ENCODE peak calls at places on chromosomes 13 and 19, in seven cellular contexts. Z is left ventricle myocardium inferior; H is omental fat pad; O is CD4-positive, alpha-beta T cell; I is colonic mucosa; Q is astrocyte of the cerebellum; J is OCI-LY7. G is an unnamed sample.

GRCh38 chr13:99979453-99980200 is 2.0 kb upstream of the ZIC2 start:
- DNase-seq in Z (no peak), H (no peak), O (no peak), I (peak), Q (no peak), J (no peak), G (no peak)

GRCh38 chr19:5147074-5147970 is 178.4 kb downstream of the KDM4B start:
- DNase-seq in Z (no peak), H (no peak), O (no peak), I (no peak), Q (no peak), J (no peak), G (no peak)

GRCh38 chr19:46069841-46070341 is 29.1 kb upstream of the IGFL4 start:
- DNase-seq in Z (no peak), H (no peak), O (no peak), I (no peak), Q (peak), J (no peak), G (no peak)

GRCh38 chr19:18802354-18802753 is 11.2 kb upstream of the COMP start:
- DNase-seq in Z (no peak), H (no peak), O (no peak), I (no peak), Q (no peak), J (peak), G (no peak)

GRCh38 chr19:19087676-19088075 is 23.9 kb downstream of the SLC25A42 start:
- DNase-seq in Z (no peak), H (no peak), O (no peak), I (no peak), Q (no peak), J (no peak), G (no peak)

GRCh38 chr19:46431824-46432223 is 3.1 kb upstream of the PNMA8C start:
- DNase-seq in Z (no peak), H (no peak), O (no peak), I (no peak), Q (no peak), J (peak), G (no peak)

GRCh38 chr19:38844093-38844686 is 5.6 kb downstream of the HNRNPL start:
- DNase-seq in Z (no peak), H (no peak), O (no peak), I (no peak), Q (no peak), J (no peak), G (no peak)

GRCh38 chr19:44615529-44616247 is 2.3 kb downstream of the IGSF23 start:
- DNase-seq in Z (no peak), H (no peak), O (no peak), I (no peak), Q (no peak), J (no peak), G (no peak)

GRCh38 chr19:31144471-31144870 is 204.8 kb downstream of the TSHZ3 start:
- DNase-seq in Z (no peak), H (no peak), O (no peak), I (no peak), Q (no peak), J (no peak), G (no peak)

GRCh38 chr13:31036717-31037116 is 104.3 kb downstream of the TEX26 start:
- DNase-seq in Z (no peak), H (no peak), O (no peak), I (no peak), Q (no peak), J (no peak), G (no peak)

GRCh38 chr13:26785845-26786630 is 25.5 kb upstream of the GPR12 start:
- DNase-seq in Z (no peak), H (no peak), O (peak), I (peak), Q (no peak), J (peak), G (peak)

GRCh38 chr13:60351326-60351725 is 45.7 kb upstream of the TDRD3 start:
- DNase-seq in Z (no peak), H (no peak), O (no peak), I (no peak), Q (peak), J (no peak), G (no peak)

GRCh38 chr13:46612258-46612657 is 59.3 kb downstream of the LRCH1 start:
- DNase-seq in Z (no peak), H (no peak), O (no peak), I (no peak), Q (no peak), J (no peak), G (no peak)

GRCh38 chr13:32650705-32651311 is 64.6 kb downstream of the PDS5B start:
- DNase-seq in Z (no peak), H (no peak), O (peak), I (peak), Q (peak), J (peak), G (no peak)

GRCh38 chr13:31896427-31896826 is 135.1 kb upstream of the FRY start:
- DNase-seq in Z (peak), H (no peak), O (no peak), I (no peak), Q (peak), J (no peak), G (no peak)

GRCh38 chr19:53808710-53809125 is 15.4 kb downstream of the NLRP12 start:
- DNase-seq in Z (no peak), H (no peak), O (no peak), I (no peak), Q (peak), J (peak), G (no peak)

GRCh38 chr13:109309625-109310363 is 476.6 kb downstream of the IRS2 start:
- DNase-seq in Z (no peak), H (no peak), O (no peak), I (no peak), Q (no peak), J (no peak), G (no peak)

GRCh38 chr19:15869109-15869555 is 28.7 kb downstream of the CYP4F2 start:
- DNase-seq in Z (no peak), H (no peak), O (peak), I (peak), Q (no peak), J (peak), G (no peak)

GRCh38 chr19:39725995-39726394 is 11.8 kb downstream of the CLC start:
- DNase-seq in Z (no peak), H (no peak), O (no peak), I (no peak), Q (no peak), J (no peak), G (no peak)

GRCh38 chr19:34135401-34135800 is 36.9 kb upstream of the LSM14A start:
- DNase-seq in Z (no peak), H (no peak), O (no peak), I (no peak), Q (no peak), J (no peak), G (no peak)

GRCh38 chr13:21871302-21871862 is 200.5 kb downstream of the FGF9 start:
- DNase-seq in Z (no peak), H (no peak), O (no peak), I (no peak), Q (no peak), J (no peak), G (no peak)

GRCh38 chr13:56338421-56338820 is 802.3 kb upstream of the PRR20A start:
- DNase-seq in Z (no peak), H (no peak), O (no peak), I (no peak), Q (no peak), J (no peak), G (no peak)

GRCh38 chr19:17479325-17479791 is 9.0 kb downstream of the SLC27A1 start:
- DNase-seq in Z (no peak), H (no peak), O (no peak), I (no peak), Q (peak), J (no peak), G (no peak)

GRCh38 chr13:112809332-112810310 is 119.8 kb downstream of the ATP11A start:
- DNase-seq in Z (no peak), H (no peak), O (no peak), I (no peak), Q (no peak), J (no peak), G (no peak)

GRCh38 chr19:18765224-18765623 is 25.9 kb downstream of the COMP start:
- DNase-seq in Z (no peak), H (no peak), O (no peak), I (peak), Q (no peak), J (peak), G (no peak)

GRCh38 chr13:106446011-106446410 is 89.5 kb downstream of the EFNB2 start:
- DNase-seq in Z (no peak), H (no peak), O (no peak), I (no peak), Q (peak), J (no peak), G (no peak)

GRCh38 chr19:19482785-19483625 is 32.3 kb downstream of the TSSK6 start:
- DNase-seq in Z (no peak), H (no peak), O (no peak), I (no peak), Q (no peak), J (no peak), G (no peak)

GRCh38 chr19:9721861-9722260 is 46.7 kb downstream of the ZNF846 start:
- DNase-seq in Z (no peak), H (no peak), O (no peak), I (no peak), Q (no peak), J (no peak), G (no peak)

GRCh38 chr13:109243311-109243951 is 543.0 kb downstream of the IRS2 start:
- DNase-seq in Z (no peak), H (no peak), O (no peak), I (no peak), Q (peak), J (no peak), G (no peak)

GRCh38 chr19:21569497-21569870 is 64.1 kb downstream of the ZNF429 start:
- DNase-seq in Z (peak), H (no peak), O (no peak), I (peak), Q (no peak), J (no peak), G (peak)

GRCh38 chr19:33438016-33438671 is 64.6 kb downstream of the CEBPG start:
- DNase-seq in Z (peak), H (no peak), O (no peak), I (no peak), Q (no peak), J (no peak), G (no peak)

GRCh38 chr19:38544569-38545315 is 73.0 kb downstream of the MAP4K1 start:
- DNase-seq in Z (no peak), H (no peak), O (no peak), I (no peak), Q (peak), J (peak), G (no peak)

GRCh38 chr13:109485136-109485794 is 301.1 kb downstream of the IRS2 start:
- DNase-seq in Z (no peak), H (no peak), O (no peak), I (no peak), Q (no peak), J (no peak), G (no peak)

GRCh38 chr13:55263045-55263444 is 1877.7 kb upstream of the PRR20A start:
- DNase-seq in Z (no peak), H (no peak), O (no peak), I (no peak), Q (no peak), J (no peak), G (no peak)

GRCh38 chr19:11887618-11888531 is at the start of gene ZNF69:
- DNase-seq in Z (peak), H (peak), O (peak), I (peak), Q (peak), J (peak), G (peak)

GRCh38 chr19:33456076-33456844 is 65.3 kb downstream of the PEPD start:
- DNase-seq in Z (no peak), H (no peak), O (no peak), I (no peak), Q (no peak), J (no peak), G (no peak)

GRCh38 chr13:49683489-49683888 is 7.8 kb downstream of the EBPL start:
- DNase-seq in Z (no peak), H (no peak), O (no peak), I (no peak), Q (no peak), J (no peak), G (no peak)

GRCh38 chr19:53157601-53158000 is 1.3 kb downstream of the ZNF347 start:
- DNase-seq in Z (no peak), H (no peak), O (no peak), I (no peak), Q (no peak), J (no peak), G (no peak)

GRCh38 chr19:1956868-1957492 is 16.0 kb downstream of the CSNK1G2 start:
- DNase-seq in Z (peak), H (no peak), O (no peak), I (no peak), Q (no peak), J (no peak), G (no peak)
- TF ChIP-seq CTCF in Z (no peak), H (no peak), O (no peak), I (no peak), Q (no peak), J (no peak), G (no peak)

GRCh38 chr19:6958786-6959185 is 62.4 kb downstream of the MBD3L2B start:
- DNase-seq in Z (no peak), H (no peak), O (no peak), I (no peak), Q (no peak), J (no peak), G (no peak)

GRCh38 chr19:6969490-6969889 is 51.7 kb downstream of the MBD3L2B start:
- DNase-seq in Z (no peak), H (no peak), O (no peak), I (no peak), Q (no peak), J (no peak), G (no peak)

GRCh38 chr19:6963259-6963852 is 57.9 kb downstream of the MBD3L2B start:
- DNase-seq in Z (no peak), H (no peak), O (no peak), I (no peak), Q (no peak), J (no peak), G (no peak)

GRCh38 chr19:6967962-6968361 is 53.3 kb downstream of the MBD3L2B start:
- DNase-seq in Z (no peak), H (no peak), O (no peak), I (no peak), Q (no peak), J (no peak), G (no peak)

DNA sequence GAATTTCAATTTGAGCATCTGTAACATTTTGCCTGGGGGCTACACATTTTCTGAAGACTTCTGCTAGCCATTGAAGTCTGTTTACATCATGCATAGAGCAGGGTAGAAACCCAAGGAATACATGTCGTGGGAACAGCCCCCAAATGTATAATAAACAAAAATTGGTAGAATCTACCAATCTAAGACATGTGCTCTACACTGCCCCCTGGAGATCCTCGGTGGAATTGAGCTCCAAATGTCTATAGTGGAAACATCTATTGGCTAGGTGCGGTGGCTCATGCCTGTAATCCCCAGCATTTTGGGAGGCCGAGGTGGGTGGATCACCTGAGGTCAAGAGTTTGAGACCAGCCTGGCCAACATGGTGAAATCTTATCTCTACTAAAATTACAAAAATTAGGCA is 57.3 kb downstream of the MBD3L2B start:
- DNase-seq in Z (no peak), H (no peak), O (peak), I (no peak), Q (no peak), J (peak), G (no peak)
- TF ChIP-seq CTCF in Z (peak), H (no peak), O (peak), I (peak), Q (no peak), J (peak), G (no peak)

DNA sequence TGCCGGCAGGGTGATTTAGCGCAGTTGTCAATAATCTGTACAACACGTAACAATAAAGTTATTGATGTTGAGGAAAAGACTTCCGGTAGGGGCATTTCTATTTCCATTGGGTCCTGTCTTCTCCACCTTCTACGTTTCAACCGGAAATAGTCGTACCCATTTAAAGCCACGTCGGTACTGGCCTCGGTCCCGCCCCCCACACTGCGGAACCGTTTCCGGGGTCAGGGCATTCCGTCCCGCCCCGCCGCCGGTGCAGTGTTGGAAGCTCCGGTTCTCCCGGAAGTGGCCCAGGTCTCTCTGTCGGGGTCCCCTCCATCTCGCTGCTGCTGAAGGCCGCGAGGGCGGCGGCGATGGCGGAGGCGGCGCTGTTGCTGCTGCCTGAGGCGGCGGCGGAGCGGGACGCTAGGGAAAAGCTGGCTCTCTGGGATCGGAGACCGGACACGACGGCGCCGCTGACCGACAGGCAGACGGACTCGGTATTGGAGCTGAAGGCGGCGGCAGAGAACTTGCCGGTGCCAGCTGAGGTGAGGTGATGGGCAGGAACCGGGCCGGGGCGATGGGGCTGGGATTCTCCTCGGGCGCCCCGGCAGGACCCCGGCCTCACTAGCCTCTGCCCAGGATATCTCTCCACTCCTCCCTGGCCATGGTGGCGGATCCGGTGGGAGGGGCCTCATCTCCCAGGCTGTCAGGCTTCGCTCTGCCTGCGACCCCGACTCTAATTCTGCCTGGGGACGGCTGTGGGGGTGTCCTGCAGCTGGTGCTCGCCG is at the start of gene COG3:
- DNase-seq in Z (peak), H (peak), O (peak), I (peak), Q (peak), J (peak), G (peak)
- TF ChIP-seq CTCF in Z (no peak), H (no peak), O (peak), I (peak), Q (no peak), J (peak), G (no peak)

GRCh38 chr19:3370214-3370720 is 3.9 kb downstream of the NFIC start:
- DNase-seq in Z (no peak), H (no peak), O (no peak), I (no peak), Q (no peak), J (no peak), G (no peak)
- TF ChIP-seq CTCF in Z (no peak), H (no peak), O (no peak), I (no peak), Q (no peak), J (no peak), G (no peak)

GRCh38 chr19:41030651-41031050 is 39.6 kb downstream of the CYP2B6 start:
- DNase-seq in Z (no peak), H (no peak), O (no peak), I (no peak), Q (no peak), J (no peak), G (no peak)
- TF ChIP-seq CTCF in Z (no peak), H (no peak), O (no peak), I (no peak), Q (no peak), J (no peak), G (no peak)

DNA sequence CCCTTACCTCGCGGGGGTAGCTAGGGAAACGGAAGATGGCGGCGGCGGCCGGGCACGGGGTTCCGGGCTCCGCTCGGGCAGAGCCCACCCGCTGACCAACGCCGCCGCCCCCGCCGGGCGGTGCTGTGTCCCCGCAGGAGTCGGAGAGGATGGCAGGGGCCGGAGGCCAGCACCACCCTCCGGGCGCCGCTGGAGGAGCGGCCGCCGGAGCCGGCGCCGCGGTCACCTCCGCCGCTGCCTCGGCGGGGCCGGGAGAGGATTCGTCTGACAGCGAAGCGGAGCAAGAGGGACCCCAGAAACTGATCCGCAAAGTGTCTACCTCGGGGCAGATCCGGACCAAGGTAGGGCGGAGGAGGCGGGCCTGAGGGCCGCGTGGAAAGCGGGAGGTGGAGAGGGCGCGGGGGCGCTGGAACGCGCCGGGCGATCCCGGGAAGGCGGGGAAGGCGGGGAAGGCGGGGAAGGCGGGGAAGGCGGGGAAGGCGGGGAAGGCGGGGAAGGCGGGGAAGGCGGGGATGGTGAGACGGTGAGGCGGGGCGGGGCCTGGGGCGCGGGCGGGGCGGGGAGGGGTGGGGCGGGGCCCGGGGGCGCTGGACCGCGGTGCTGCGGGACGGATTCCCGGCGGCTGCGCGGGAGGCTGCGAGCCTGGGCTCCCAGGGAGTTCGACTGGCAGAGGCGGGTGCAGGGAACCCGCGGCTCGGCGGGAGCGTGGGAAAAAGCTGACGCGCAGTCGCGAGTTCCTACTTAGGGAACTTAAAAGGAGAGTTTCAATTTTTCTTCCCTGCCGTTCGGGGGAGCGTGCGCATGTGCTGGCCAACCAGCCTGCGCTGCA is at the start of gene DGKH:
- DNase-seq in Z (peak), H (peak), O (peak), I (peak), Q (no peak), J (peak), G (peak)
- TF ChIP-seq CTCF in Z (peak), H (no peak), O (no peak), I (no peak), Q (no peak), J (no peak), G (no peak)

DNA sequence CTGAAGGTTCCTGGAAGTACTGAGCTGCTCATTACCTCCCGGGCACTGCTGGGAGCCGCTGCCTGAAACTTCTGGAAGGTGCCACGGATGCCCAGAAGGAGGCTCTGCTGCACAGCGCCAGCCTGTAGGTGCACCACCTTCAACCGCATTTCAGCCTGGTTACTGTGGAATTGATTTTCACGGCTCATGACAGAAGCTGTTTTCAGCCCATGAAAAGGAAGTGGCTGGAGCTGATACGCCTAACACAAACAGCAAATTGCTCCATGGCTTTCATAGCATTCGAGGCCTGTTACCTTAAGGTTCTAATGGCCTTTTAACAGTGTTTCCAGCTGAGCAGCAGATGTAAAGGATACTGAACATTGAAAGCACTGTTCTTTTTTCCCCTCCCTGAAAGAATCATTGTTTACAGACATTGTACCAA is 22.0 kb downstream of the GPC6 start:
- DNase-seq in Z (no peak), H (no peak), O (no peak), I (no peak), Q (peak), J (peak), G (no peak)
- TF ChIP-seq CTCF in Z (no peak), H (no peak), O (no peak), I (no peak), Q (peak), J (peak), G (no peak)